ENCODE peak calls at places on chromosomes 16 and 17, in eight cellular contexts. One of them, this sample, is unnamed.

GRCh38 chr17:39486242-39486641 is 25.0 kb downstream of the CDK12 start:
- DNase-seq in mesendoderm: peak; percentile 32
- DNase-seq in astrocyte: peak; percentile 42
- DNase-seq in coronary artery: no peak
- DNase-seq in cardiac muscle cell: peak; percentile 33
- DNase-seq in AG04450: no peak
- DNase-seq in H9: no peak
- DNase-seq in adrenal gland: no peak
- DNase-seq in this sample: no peak

GRCh38 chr16:90046971-90047713 is 27.9 kb upstream of the DBNDD1 start:
- DNase-seq in mesendoderm: no peak
- DNase-seq in astrocyte: peak; percentile 38
- DNase-seq in coronary artery: peak; percentile 67
- DNase-seq in cardiac muscle cell: peak; percentile 86
- DNase-seq in AG04450: no peak
- DNase-seq in H9: peak; percentile 55
- DNase-seq in adrenal gland: peak; percentile 86
- DNase-seq in this sample: peak; percentile 38

GRCh38 chr17:73936908-73937627 is 266.4 kb upstream of the RPL38 start:
- DNase-seq in mesendoderm: no peak
- DNase-seq in astrocyte: no peak
- DNase-seq in coronary artery: no peak
- DNase-seq in cardiac muscle cell: no peak
- DNase-seq in AG04450: no peak
- DNase-seq in H9: no peak
- DNase-seq in adrenal gland: no peak
- DNase-seq in this sample: no peak

GRCh38 chr16:57104706-57105105 is 12.3 kb downstream of the CPNE2 start:
- DNase-seq in mesendoderm: no peak
- DNase-seq in astrocyte: no peak
- DNase-seq in coronary artery: no peak
- DNase-seq in cardiac muscle cell: no peak
- DNase-seq in AG04450: no peak
- DNase-seq in H9: no peak
- DNase-seq in adrenal gland: no peak
- DNase-seq in this sample: no peak

GRCh38 chr17:1056761-1057160 is 59.8 kb downstream of the TIMM22 start:
- DNase-seq in mesendoderm: no peak
- DNase-seq in astrocyte: no peak
- DNase-seq in coronary artery: no peak
- DNase-seq in cardiac muscle cell: no peak
- DNase-seq in AG04450: no peak
- DNase-seq in H9: no peak
- DNase-seq in adrenal gland: no peak
- DNase-seq in this sample: no peak

GRCh38 chr17:9843152-9844010 is 17.7 kb downstream of the GLP2R start:
- DNase-seq in mesendoderm: no peak
- DNase-seq in astrocyte: no peak
- DNase-seq in coronary artery: no peak
- DNase-seq in cardiac muscle cell: no peak
- DNase-seq in AG04450: no peak
- DNase-seq in H9: peak; percentile 14
- DNase-seq in adrenal gland: no peak
- DNase-seq in this sample: no peak

GRCh38 chr17:31787857-31788570 is 71.0 kb downstream of the COPRS start:
- DNase-seq in mesendoderm: peak; percentile 33
- DNase-seq in astrocyte: peak; percentile 86
- DNase-seq in coronary artery: peak; percentile 76
- DNase-seq in cardiac muscle cell: peak; percentile 90
- DNase-seq in AG04450: peak; percentile 72
- DNase-seq in H9: no peak
- DNase-seq in adrenal gland: no peak
- DNase-seq in this sample: no peak

GRCh38 chr16:75256871-75257343 is 5.5 kb upstream of the BCAR1 start:
- DNase-seq in mesendoderm: peak; percentile 55
- DNase-seq in astrocyte: no peak
- DNase-seq in coronary artery: peak; percentile 78
- DNase-seq in cardiac muscle cell: no peak
- DNase-seq in AG04450: no peak
- DNase-seq in H9: peak; percentile 69
- DNase-seq in adrenal gland: peak; percentile 36
- DNase-seq in this sample: peak; percentile 47

GRCh38 chr17:12348476-12348875 is 317.2 kb upstream of the MYOCD start:
- DNase-seq in mesendoderm: peak; percentile 10
- DNase-seq in astrocyte: no peak
- DNase-seq in coronary artery: no peak
- DNase-seq in cardiac muscle cell: no peak
- DNase-seq in AG04450: no peak
- DNase-seq in H9: no peak
- DNase-seq in adrenal gland: no peak
- DNase-seq in this sample: no peak

GRCh38 chr17:7042507-7043194 is 1.2 kb downstream of the SLC16A11 start:
- DNase-seq in mesendoderm: peak; percentile 53
- DNase-seq in astrocyte: no peak
- DNase-seq in coronary artery: no peak
- DNase-seq in cardiac muscle cell: peak; percentile 30
- DNase-seq in AG04450: no peak
- DNase-seq in H9: peak; percentile 71
- DNase-seq in adrenal gland: no peak
- DNase-seq in this sample: no peak

DNA sequence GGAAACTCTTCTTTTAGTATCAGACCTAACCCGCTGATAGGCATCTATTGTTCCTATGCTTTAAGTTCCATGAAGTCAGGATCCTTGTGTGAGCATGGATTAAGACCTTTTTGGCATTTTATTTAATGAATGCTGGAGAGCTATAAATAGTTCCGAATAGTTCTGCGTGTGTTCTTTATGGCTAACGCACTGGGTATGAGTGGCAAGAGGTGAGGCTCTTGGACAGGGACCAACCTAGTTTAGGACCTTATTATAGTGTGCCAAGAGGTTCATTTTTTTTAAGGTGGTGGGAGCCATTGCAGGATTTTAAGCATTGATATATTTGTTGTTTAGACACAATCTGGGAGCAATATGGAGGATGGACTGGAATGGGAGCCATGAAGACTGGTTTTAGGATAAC is 71.8 kb downstream of the KPNA2 start:
- DNase-seq in mesendoderm: no peak
- DNase-seq in astrocyte: no peak
- DNase-seq in coronary artery: no peak
- DNase-seq in cardiac muscle cell: no peak
- DNase-seq in AG04450: no peak
- DNase-seq in H9: no peak
- DNase-seq in adrenal gland: no peak
- DNase-seq in this sample: no peak
- H3K27ac ChIP-seq in mesendoderm: no peak overlapping the region
- H3K27ac ChIP-seq in astrocyte: no peak overlapping the region
- H3K27ac ChIP-seq in coronary artery: no peak overlapping the region
- H3K27ac ChIP-seq in cardiac muscle cell: no peak overlapping the region
- H3K27ac ChIP-seq in AG04450: no peak overlapping the region
- H3K27ac ChIP-seq in H9: no peak overlapping the region
- H3K27ac ChIP-seq in adrenal gland: no peak overlapping the region
- H3K27ac ChIP-seq in this sample: no peak overlapping the region

GRCh38 chr17:63019138-63019873 is 53.3 kb downstream of the TANC2 start:
- DNase-seq in mesendoderm: no peak
- DNase-seq in astrocyte: no peak
- DNase-seq in coronary artery: no peak
- DNase-seq in cardiac muscle cell: no peak
- DNase-seq in AG04450: no peak
- DNase-seq in H9: no peak
- DNase-seq in adrenal gland: no peak
- DNase-seq in this sample: no peak

GRCh38 chr17:63024201-63024600 is 58.2 kb downstream of the TANC2 start:
- DNase-seq in mesendoderm: no peak
- DNase-seq in astrocyte: no peak
- DNase-seq in coronary artery: no peak
- DNase-seq in cardiac muscle cell: no peak
- DNase-seq in AG04450: no peak
- DNase-seq in H9: no peak
- DNase-seq in adrenal gland: no peak
- DNase-seq in this sample: no peak

GRCh38 chr17:63024716-63025115 is 58.7 kb downstream of the TANC2 start:
- DNase-seq in mesendoderm: no peak
- DNase-seq in astrocyte: peak; percentile 71
- DNase-seq in coronary artery: no peak
- DNase-seq in cardiac muscle cell: peak; percentile 43
- DNase-seq in AG04450: no peak
- DNase-seq in H9: no peak
- DNase-seq in adrenal gland: no peak
- DNase-seq in this sample: no peak

GRCh38 chr17:63022567-63022966 is 56.5 kb downstream of the TANC2 start:
- DNase-seq in mesendoderm: no peak
- DNase-seq in astrocyte: no peak
- DNase-seq in coronary artery: no peak
- DNase-seq in cardiac muscle cell: no peak
- DNase-seq in AG04450: no peak
- DNase-seq in H9: no peak
- DNase-seq in adrenal gland: no peak
- DNase-seq in this sample: no peak

DNA sequence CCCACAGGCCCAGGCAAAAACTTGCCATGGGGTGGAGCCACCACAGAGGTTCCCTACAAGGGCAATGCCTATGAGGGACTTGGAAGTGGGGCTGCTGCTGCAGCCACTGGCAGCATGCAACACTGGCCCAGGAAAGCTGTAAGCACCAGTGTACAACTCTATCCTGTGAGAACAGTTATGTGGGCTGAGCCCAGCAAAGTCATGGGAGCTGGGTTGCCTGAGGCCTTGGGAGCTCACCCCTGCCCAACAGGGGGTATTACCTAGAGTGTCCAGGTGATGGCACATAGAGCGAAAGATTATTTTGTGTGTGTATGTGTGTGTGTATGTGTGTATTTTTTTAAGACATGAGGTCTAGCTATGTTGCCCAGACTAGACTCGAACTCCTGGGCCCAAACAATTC is 57.0 kb downstream of the TANC2 start:
- DNase-seq in mesendoderm: no peak
- DNase-seq in astrocyte: no peak
- DNase-seq in coronary artery: no peak
- DNase-seq in cardiac muscle cell: no peak
- DNase-seq in AG04450: no peak
- DNase-seq in H9: no peak
- DNase-seq in adrenal gland: no peak
- DNase-seq in this sample: no peak
- H3K27ac ChIP-seq in mesendoderm: no peak overlapping the region
- H3K27ac ChIP-seq in astrocyte: no peak overlapping the region
- H3K27ac ChIP-seq in coronary artery: no peak overlapping the region
- H3K27ac ChIP-seq in cardiac muscle cell: no peak overlapping the region
- H3K27ac ChIP-seq in AG04450: no peak overlapping the region
- H3K27ac ChIP-seq in H9: no peak overlapping the region
- H3K27ac ChIP-seq in adrenal gland: no peak overlapping the region
- H3K27ac ChIP-seq in this sample: no peak overlapping the region

DNA sequence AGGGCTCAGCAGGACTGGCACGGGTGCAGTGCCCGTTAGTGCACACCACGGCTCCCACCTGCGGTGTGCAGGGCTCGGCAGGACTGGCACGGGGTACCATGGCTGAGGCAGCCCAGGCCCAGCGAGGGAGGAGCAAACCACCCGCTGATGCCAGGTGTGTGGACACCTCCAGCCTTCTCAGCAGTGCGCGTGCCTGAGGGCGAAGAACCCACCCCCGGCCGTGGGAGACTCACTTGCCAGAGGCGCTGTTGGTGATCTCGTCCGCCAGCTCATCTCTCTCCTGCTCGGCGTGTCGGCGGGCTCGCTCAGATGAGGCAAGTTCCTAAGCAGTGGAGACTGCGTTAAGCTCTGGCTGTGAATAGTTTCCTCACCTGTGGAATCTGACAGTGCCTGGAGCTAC is 45.4 kb downstream of the NDEL1 start:
- DNase-seq in mesendoderm: peak; percentile 17
- DNase-seq in astrocyte: no peak
- DNase-seq in coronary artery: no peak
- DNase-seq in cardiac muscle cell: no peak
- DNase-seq in AG04450: no peak
- DNase-seq in H9: peak; percentile 31
- DNase-seq in adrenal gland: no peak
- DNase-seq in this sample: no peak
- H3K27ac ChIP-seq in mesendoderm: no peak overlapping the region
- H3K27ac ChIP-seq in astrocyte: no peak overlapping the region
- H3K27ac ChIP-seq in coronary artery: no peak overlapping the region
- H3K27ac ChIP-seq in cardiac muscle cell: no peak overlapping the region
- H3K27ac ChIP-seq in AG04450: no peak overlapping the region
- H3K27ac ChIP-seq in H9: no peak overlapping the region
- H3K27ac ChIP-seq in adrenal gland: no peak overlapping the region
- H3K27ac ChIP-seq in this sample: no peak overlapping the region

GRCh38 chr17:44693609-44694008 is 4.0 kb upstream of the CCDC43 start:
- DNase-seq in mesendoderm: no peak
- DNase-seq in astrocyte: no peak
- DNase-seq in coronary artery: no peak
- DNase-seq in cardiac muscle cell: no peak
- DNase-seq in AG04450: no peak
- DNase-seq in H9: no peak
- DNase-seq in adrenal gland: no peak
- DNase-seq in this sample: no peak

GRCh38 chr17:44688200-44688599 is 1.4 kb downstream of the CCDC43 start:
- DNase-seq in mesendoderm: no peak
- DNase-seq in astrocyte: no peak
- DNase-seq in coronary artery: no peak
- DNase-seq in cardiac muscle cell: no peak
- DNase-seq in AG04450: no peak
- DNase-seq in H9: no peak
- DNase-seq in adrenal gland: no peak
- DNase-seq in this sample: no peak

GRCh38 chr17:44689492-44690217 is at the start of gene CCDC43:
- DNase-seq in mesendoderm: peak; percentile 96
- DNase-seq in astrocyte: peak; percentile 87
- DNase-seq in coronary artery: peak; percentile 91
- DNase-seq in cardiac muscle cell: peak; percentile 97
- DNase-seq in AG04450: peak; percentile 92
- DNase-seq in H9: peak; percentile 97
- DNase-seq in adrenal gland: peak; percentile 87
- DNase-seq in this sample: peak; percentile 95

GRCh38 chr17:44687752-44688151 is 1.8 kb downstream of the CCDC43 start:
- DNase-seq in mesendoderm: no peak
- DNase-seq in astrocyte: no peak
- DNase-seq in coronary artery: no peak
- DNase-seq in cardiac muscle cell: no peak
- DNase-seq in AG04450: no peak
- DNase-seq in H9: no peak
- DNase-seq in adrenal gland: no peak
- DNase-seq in this sample: no peak

DNA sequence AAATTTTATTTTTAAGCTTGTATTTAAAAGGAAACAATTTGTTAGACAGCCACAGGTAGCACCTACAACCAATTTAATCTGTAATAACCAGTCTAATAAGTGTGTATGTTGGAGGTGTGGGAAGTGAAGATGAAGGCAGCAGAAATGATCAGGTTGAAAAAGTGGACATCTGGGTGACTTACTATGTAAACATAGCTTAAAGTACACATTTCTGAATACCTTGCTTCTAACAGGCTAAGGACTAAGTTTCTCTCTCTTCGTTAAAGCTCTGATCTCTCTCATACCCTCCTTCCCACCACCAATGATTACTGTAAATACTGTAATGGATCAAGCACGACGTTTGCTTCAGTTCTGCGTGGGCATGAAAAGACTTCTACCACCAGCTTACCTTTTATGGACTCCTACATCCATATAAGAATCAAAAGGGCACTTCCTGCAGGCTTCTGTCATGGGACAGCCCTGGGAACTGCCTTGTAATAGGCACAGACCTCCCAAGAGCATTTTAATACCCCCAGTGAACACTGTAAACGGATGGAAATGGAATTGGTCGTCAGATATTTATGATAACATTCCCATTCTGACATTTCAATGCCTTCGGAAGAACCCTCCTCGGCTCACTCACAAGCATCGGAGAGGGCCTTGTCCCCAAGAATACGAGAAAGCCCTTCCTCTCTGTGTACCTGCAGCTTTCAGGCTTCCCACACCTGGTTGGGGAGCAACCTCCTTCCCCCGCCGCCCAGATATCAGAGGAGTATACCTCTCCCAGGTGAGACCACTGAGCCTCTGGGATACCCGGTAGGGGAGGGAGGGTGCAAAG is 693 bp downstream of the CCDC43 start:
- DNase-seq in mesendoderm: no peak
- DNase-seq in astrocyte: no peak
- DNase-seq in coronary artery: no peak
- DNase-seq in cardiac muscle cell: no peak
- DNase-seq in AG04450: no peak
- DNase-seq in H9: no peak
- DNase-seq in adrenal gland: no peak
- DNase-seq in this sample: peak; percentile 4
- H3K27ac ChIP-seq in mesendoderm: no peak overlapping the region
- H3K27ac ChIP-seq in astrocyte: peak overlapping the region; percentile 88
- H3K27ac ChIP-seq in coronary artery: peak overlapping the region; percentile 73
- H3K27ac ChIP-seq in cardiac muscle cell: peak overlapping the region; percentile 92
- H3K27ac ChIP-seq in AG04450: peak overlapping the region; percentile 94
- H3K27ac ChIP-seq in H9: no peak overlapping the region
- H3K27ac ChIP-seq in adrenal gland: peak overlapping the region; percentile 60
- H3K27ac ChIP-seq in this sample: peak overlapping the region; percentile 62

This sample was measured in endothelial cell of umbilical vein.